ENCODE peak calls at places on chromosomes 4 and X, in four cellular contexts. Q is astrocyte, W is thoracic aorta, L is GM12865. D is an unnamed sample.

GRCh38 chrX:3811331-3812311 is 98.2 kb upstream of the PRKX start:
- DNase-seq in Q (peak; percentile 22), W (no peak), L (peak; percentile 87), D (no peak)

GRCh38 chr4:7431696-7432530 is 2.8 kb downstream of the PSAPL1 start:
- DNase-seq in Q (no peak), W (no peak), L (no peak), D (no peak)

GRCh38 chr4:122854860-122855259 is 28.2 kb downstream of the FGF2 start:
- DNase-seq in Q (no peak), W (peak; percentile 17), L (no peak), D (no peak)

GRCh38 chr4:2792711-2793577 is at the start of gene SH3BP2:
- DNase-seq in Q (no peak), W (no peak), L (peak; percentile 72), D (no peak)

GRCh38 chr4:821631-822030 is 4.3 kb downstream of the CPLX1 start:
- DNase-seq in Q (no peak), W (no peak), L (no peak), D (no peak)

GRCh38 chr4:151267822-151268535 is 9.0 kb upstream of the PRSS48 start:
- DNase-seq in Q (no peak), W (no peak), L (no peak), D (no peak)

GRCh38 chr4:37244583-37245390 is at the start of gene NWD2:
- DNase-seq in Q (no peak), W (no peak), L (peak; percentile 11), D (no peak)

GRCh38 chrX:39760930-39761329 is 336.8 kb downstream of the BCOR start:
- DNase-seq in Q (peak; percentile 25), W (no peak), L (no peak), D (no peak)

GRCh38 chrX:14777484-14777883 is 95.4 kb downstream of the FANCB start:
- DNase-seq in Q (peak; percentile 45), W (no peak), L (no peak), D (no peak)

GRCh38 chrX:132651411-132652086 is 162.7 kb upstream of the MBNL3 start:
- DNase-seq in Q (peak; percentile 26), W (no peak), L (no peak), D (no peak)

GRCh38 chr4:189533603-189534002 is 407.1 kb upstream of the FRG1 start:
- DNase-seq in Q (no peak), W (no peak), L (no peak), D (no peak)

GRCh38 chr4:26621366-26621765 is 37.5 kb downstream of the TBC1D19 start:
- DNase-seq in Q (no peak), W (no peak), L (no peak), D (no peak)

GRCh38 chr4:26619784-26620183 is 35.9 kb downstream of the TBC1D19 start:
- DNase-seq in Q (peak; percentile 36), W (no peak), L (no peak), D (no peak)

GRCh38 chr4:26624042-26624441 is 40.2 kb downstream of the TBC1D19 start:
- DNase-seq in Q (no peak), W (no peak), L (no peak), D (no peak)

GRCh38 chr4:26622913-26623312 is 39.0 kb downstream of the TBC1D19 start:
- DNase-seq in Q (no peak), W (no peak), L (no peak), D (no peak)
- H3K4me3 ChIP-seq in Q (no peak overlapping the region), W (no peak overlapping the region), L (no peak overlapping the region), D (no peak overlapping the region)

GRCh38 chr4:105896984-105897760 is 1.9 kb downstream of the NPNT start:
- DNase-seq in Q (no peak), W (no peak), L (no peak), D (no peak)

GRCh38 chr4:105895609-105896460 is 564 bp downstream of the NPNT start:
- DNase-seq in Q (peak; percentile 2), W (no peak), L (peak; percentile 44), D (no peak)

GRCh38 chr4:105894570-105895323 is 524 bp upstream of the NPNT start:
- DNase-seq in Q (peak; percentile 32), W (no peak), L (peak; percentile 23), D (no peak)

GRCh38 chr4:105895324-105895608 is at the start of gene NPNT:
- DNase-seq in Q (no peak), W (no peak), L (peak; percentile 30), D (no peak)

DNA sequence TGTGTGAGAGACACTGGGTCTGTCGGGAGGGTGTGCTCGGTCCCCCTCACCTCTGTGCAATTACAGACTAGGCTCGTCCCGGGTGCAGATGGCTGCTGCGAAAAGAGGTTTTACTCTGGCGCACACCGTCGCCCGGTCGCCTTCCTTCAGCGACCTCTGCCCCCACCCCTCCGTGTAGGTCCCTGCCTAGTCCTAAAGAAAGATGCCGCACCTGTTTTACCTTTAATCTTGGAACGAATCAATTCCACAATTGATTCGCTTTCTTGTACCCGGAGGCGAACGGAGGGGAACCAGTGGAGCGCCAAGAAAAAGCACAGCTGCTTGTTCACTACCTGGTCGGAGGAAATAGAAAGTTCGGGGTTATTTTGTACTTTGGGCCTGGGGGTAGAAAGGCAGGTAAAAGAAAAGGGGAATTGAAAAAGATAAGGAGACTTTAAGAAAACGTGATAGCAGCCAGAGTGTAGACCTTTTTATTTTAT is 1.2 kb downstream of the NPNT start:
- DNase-seq in Q (no peak), W (no peak), L (peak; percentile 15), D (no peak)
- H3K4me3 ChIP-seq in Q (peak overlapping the region; percentile 31), W (peak overlapping the region; percentile 89), L (peak overlapping the region; percentile 54), D (peak overlapping the region; percentile 25)

GRCh38 chr4:107808572-107808971 is 16.2 kb upstream of the SGMS2 start:
- DNase-seq in Q (no peak), W (no peak), L (no peak), D (no peak)

GRCh38 chr4:107801766-107802211 is 22.9 kb upstream of the SGMS2 start:
- DNase-seq in Q (peak; percentile 59), W (no peak), L (no peak), D (no peak)

GRCh38 chr4:107809236-107809635 is 15.5 kb upstream of the SGMS2 start:
- DNase-seq in Q (no peak), W (no peak), L (no peak), D (no peak)

GRCh38 chr4:107800686-107801085 is 24.0 kb upstream of the SGMS2 start:
- DNase-seq in Q (no peak), W (no peak), L (no peak), D (no peak)

DNA sequence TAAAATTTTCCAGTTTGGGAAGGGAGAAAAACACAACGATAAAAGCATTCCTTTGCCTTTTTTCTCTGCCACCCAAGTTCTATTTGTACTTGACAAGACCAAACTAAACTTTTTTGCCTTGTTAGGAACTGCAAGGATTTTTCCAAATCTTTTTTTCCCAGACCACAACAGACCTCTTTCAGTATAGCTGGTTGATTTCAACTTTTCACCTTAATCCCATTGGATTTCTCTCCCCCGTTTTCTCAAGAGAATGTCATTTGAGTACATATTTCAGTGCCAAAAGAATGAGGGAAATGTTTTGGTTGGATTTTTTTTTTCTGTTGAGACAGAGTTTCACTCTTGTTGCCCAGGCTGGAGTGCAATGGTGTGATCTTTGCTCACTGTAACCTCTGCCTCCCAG is 18.5 kb upstream of the SGMS2 start:
- DNase-seq in Q (peak; percentile 4), W (no peak), L (no peak), D (no peak)
- H3K4me3 ChIP-seq in Q (no peak overlapping the region), W (no peak overlapping the region), L (no peak overlapping the region), D (no peak overlapping the region)

GRCh38 chr4:85448880-85449763 is 25.8 kb upstream of the ARHGAP24 start:
- DNase-seq in Q (no peak), W (no peak), L (peak; percentile 12), D (no peak)
- H3K4me3 ChIP-seq in Q (no peak overlapping the region), W (no peak overlapping the region), L (no peak overlapping the region), D (no peak overlapping the region)

GRCh38 chr4:21512351-21512750 is 436.2 kb downstream of the KCNIP4 start:
- DNase-seq in Q (peak; percentile 14), W (no peak), L (peak; percentile 18), D (no peak)

GRCh38 chr4:21517460-21517859 is 431.1 kb downstream of the KCNIP4 start:
- DNase-seq in Q (no peak), W (no peak), L (no peak), D (no peak)

DNA sequence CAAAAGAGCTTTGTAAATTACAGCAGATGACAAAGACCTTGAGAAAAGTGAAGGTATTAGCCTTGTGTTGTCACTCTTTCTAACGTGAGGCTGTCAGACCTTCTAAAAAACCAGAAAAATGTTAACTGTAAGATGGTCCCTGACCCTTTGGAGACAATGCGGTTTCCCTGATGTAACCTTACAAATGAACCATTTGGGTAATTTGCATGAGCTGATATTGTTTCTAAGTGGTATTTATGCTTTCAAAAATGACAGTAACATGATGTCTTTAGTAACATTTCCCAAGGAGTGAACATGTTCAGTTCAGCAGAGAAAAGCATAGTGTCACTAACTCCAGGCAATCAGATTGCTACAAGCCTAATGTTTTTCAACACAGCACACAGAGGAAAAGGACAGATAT is 434.6 kb downstream of the KCNIP4 start:
- DNase-seq in Q (no peak), W (no peak), L (no peak), D (no peak)
- H3K4me3 ChIP-seq in Q (no peak overlapping the region), W (no peak overlapping the region), L (no peak overlapping the region), D (no peak overlapping the region)

DNA sequence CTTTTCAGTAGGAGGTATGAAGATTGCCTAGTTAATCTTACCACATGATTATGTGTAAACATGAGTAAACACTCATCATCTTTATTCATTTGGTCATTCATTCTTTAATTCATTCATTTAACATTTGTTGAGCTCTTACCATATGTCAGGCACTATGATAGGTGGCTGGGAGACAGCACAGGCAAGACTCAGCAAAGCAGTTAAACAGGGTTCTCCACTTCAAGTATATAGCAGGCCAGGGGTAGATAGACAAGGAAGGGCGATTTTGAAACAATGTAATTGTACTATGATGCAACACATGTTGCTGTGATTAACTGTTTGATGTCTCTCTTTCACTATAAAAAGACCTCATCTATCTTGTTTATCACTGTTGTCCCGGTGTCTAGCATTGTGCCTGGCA is 84.3 kb upstream of the GPR101 start:
- DNase-seq in Q (no peak), W (no peak), L (no peak), D (no peak)
- H3K4me3 ChIP-seq in Q (no peak overlapping the region), W (no peak overlapping the region), L (no peak overlapping the region), D (no peak overlapping the region)

GRCh38 chrX:121307441-121307840 is 260.0 kb downstream of the GLUD2 start:
- DNase-seq in Q (peak; percentile 35), W (no peak), L (peak; percentile 76), D (no peak)
- H3K4me3 ChIP-seq in Q (no peak overlapping the region), W (no peak overlapping the region), L (no peak overlapping the region), D (no peak overlapping the region)